ENCODE peak calls at places on chromosomes 2 and 18, in seven cellular contexts. One of them, this sample, is unnamed. For H3K4me1, the result is how much of the 10 kb centered on the place peaks cover.

GRCh38 chr18:29226201-29226600 is 1049.3 kb upstream of the CDH2 start:
- DNase-seq in heart right ventricle: no peak
- DNase-seq in ovary: no peak
- DNase-seq in uterus: no peak
- DNase-seq in adrenal gland: no peak
- DNase-seq in PC-9: peak
- DNase-seq in endothelial cell of umbilical vein: no peak
- DNase-seq in this sample: no peak

GRCh38 chr2:241215421-241215820 is 26.9 kb downstream of the ANO7 start:
- DNase-seq in heart right ventricle: no peak
- DNase-seq in ovary: no peak
- DNase-seq in uterus: no peak
- DNase-seq in adrenal gland: no peak
- DNase-seq in PC-9: no peak
- DNase-seq in endothelial cell of umbilical vein: no peak
- DNase-seq in this sample: no peak

GRCh38 chr2:216620806-216621205 is 12.4 kb upstream of the IGFBP2 start:
- DNase-seq in heart right ventricle: peak
- DNase-seq in ovary: peak
- DNase-seq in uterus: no peak
- DNase-seq in adrenal gland: no peak
- DNase-seq in PC-9: no peak
- DNase-seq in endothelial cell of umbilical vein: no peak
- DNase-seq in this sample: no peak

GRCh38 chr2:64400733-64401500 is 53.0 kb upstream of the LGALSL start:
- DNase-seq in heart right ventricle: no peak
- DNase-seq in ovary: no peak
- DNase-seq in uterus: no peak
- DNase-seq in adrenal gland: peak
- DNase-seq in PC-9: peak
- DNase-seq in endothelial cell of umbilical vein: no peak
- DNase-seq in this sample: peak

GRCh38 chr2:60514886-60515407 is 38.5 kb downstream of the BCL11A start:
- DNase-seq in heart right ventricle: no peak
- DNase-seq in ovary: no peak
- DNase-seq in uterus: no peak
- DNase-seq in adrenal gland: no peak
- DNase-seq in PC-9: no peak
- DNase-seq in endothelial cell of umbilical vein: no peak
- DNase-seq in this sample: no peak

GRCh38 chr18:60198063-60198462 is 174.5 kb downstream of the MC4R start:
- DNase-seq in heart right ventricle: peak
- DNase-seq in ovary: no peak
- DNase-seq in uterus: no peak
- DNase-seq in adrenal gland: peak
- DNase-seq in PC-9: no peak
- DNase-seq in endothelial cell of umbilical vein: no peak
- DNase-seq in this sample: no peak

GRCh38 chr2:66689456-66690051 is 254.6 kb downstream of the MEIS1 start:
- DNase-seq in heart right ventricle: no peak
- DNase-seq in ovary: no peak
- DNase-seq in uterus: no peak
- DNase-seq in adrenal gland: no peak
- DNase-seq in PC-9: no peak
- DNase-seq in endothelial cell of umbilical vein: no peak
- DNase-seq in this sample: no peak

GRCh38 chr2:169561364-169561763 is 12.3 kb downstream of the FASTKD1 start:
- DNase-seq in heart right ventricle: no peak
- DNase-seq in ovary: no peak
- DNase-seq in uterus: no peak
- DNase-seq in adrenal gland: no peak
- DNase-seq in PC-9: no peak
- DNase-seq in endothelial cell of umbilical vein: no peak
- DNase-seq in this sample: no peak

DNA sequence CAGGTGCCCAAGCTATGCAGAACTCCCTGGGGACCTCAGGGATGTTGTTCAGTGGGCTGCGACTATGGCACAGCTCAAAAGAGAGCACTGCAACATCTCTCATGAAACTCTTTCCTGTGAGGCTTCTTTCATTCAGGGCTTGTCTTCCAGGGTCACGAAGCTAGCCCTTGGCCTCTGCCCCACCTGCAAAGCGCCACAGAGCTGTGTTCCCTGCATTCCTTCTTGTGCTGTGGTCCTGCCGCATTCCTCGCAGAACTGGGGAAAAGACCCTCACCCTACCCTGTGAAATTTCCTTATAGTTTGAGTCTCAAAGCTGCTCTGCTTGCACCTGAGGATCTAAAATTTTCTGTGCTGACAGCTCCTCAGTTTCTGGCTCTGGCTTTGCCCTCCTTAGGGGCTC is 26.3 kb upstream of the ITGB6 start:
- DNase-seq in heart right ventricle: no peak
- DNase-seq in ovary: no peak
- DNase-seq in uterus: no peak
- DNase-seq in adrenal gland: no peak
- DNase-seq in PC-9: no peak
- DNase-seq in endothelial cell of umbilical vein: no peak
- DNase-seq in this sample: no peak
- H3K4me1 ChIP-seq in heart right ventricle: under half
- H3K4me1 ChIP-seq in ovary: under half
- H3K4me1 ChIP-seq in uterus: under half
- H3K4me1 ChIP-seq in adrenal gland: under half
- H3K4me1 ChIP-seq in PC-9: half or more
- H3K4me1 ChIP-seq in endothelial cell of umbilical vein: half or more
- H3K4me1 ChIP-seq in this sample: half or more

GRCh38 chr2:160286541-160286940 is 86.5 kb upstream of the ITGB6 start:
- DNase-seq in heart right ventricle: no peak
- DNase-seq in ovary: no peak
- DNase-seq in uterus: no peak
- DNase-seq in adrenal gland: no peak
- DNase-seq in PC-9: no peak
- DNase-seq in endothelial cell of umbilical vein: no peak
- DNase-seq in this sample: no peak
- H3K4me1 ChIP-seq in heart right ventricle: under half
- H3K4me1 ChIP-seq in ovary: under half
- H3K4me1 ChIP-seq in uterus: under half
- H3K4me1 ChIP-seq in adrenal gland: under half
- H3K4me1 ChIP-seq in PC-9: under half
- H3K4me1 ChIP-seq in endothelial cell of umbilical vein: under half
- H3K4me1 ChIP-seq in this sample: under half

GRCh38 chr18:61892683-61893303 is at the start of gene RNF152:
- DNase-seq in heart right ventricle: peak
- DNase-seq in ovary: peak
- DNase-seq in uterus: peak
- DNase-seq in adrenal gland: peak
- DNase-seq in PC-9: no peak
- DNase-seq in endothelial cell of umbilical vein: peak
- DNase-seq in this sample: no peak
- H3K4me1 ChIP-seq in heart right ventricle: under half
- H3K4me1 ChIP-seq in ovary: under half
- H3K4me1 ChIP-seq in uterus: under half
- H3K4me1 ChIP-seq in adrenal gland: under half
- H3K4me1 ChIP-seq in PC-9: under half
- H3K4me1 ChIP-seq in endothelial cell of umbilical vein: under half
- H3K4me1 ChIP-seq in this sample: under half

DNA sequence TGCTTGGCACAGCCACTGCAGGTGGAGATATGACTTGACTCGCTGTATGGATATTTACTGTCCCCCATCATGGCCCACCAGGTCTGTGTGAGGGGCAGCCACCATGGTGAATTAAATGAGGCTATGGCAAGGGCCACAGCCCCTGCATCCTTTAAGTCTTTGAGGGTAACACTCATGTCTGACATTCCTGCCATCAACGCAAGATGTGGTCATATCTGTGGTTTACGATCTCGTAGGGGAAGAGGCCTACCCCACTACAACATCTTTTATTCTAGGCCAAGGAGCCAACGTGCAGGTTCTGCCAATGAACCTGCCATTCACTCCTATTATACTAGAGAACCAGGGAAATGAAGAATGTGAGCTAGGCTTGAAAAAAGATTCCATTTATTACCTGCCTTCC is 381.6 kb upstream of the ID2 start:
- DNase-seq in heart right ventricle: no peak
- DNase-seq in ovary: no peak
- DNase-seq in uterus: no peak
- DNase-seq in adrenal gland: no peak
- DNase-seq in PC-9: no peak
- DNase-seq in endothelial cell of umbilical vein: no peak
- DNase-seq in this sample: no peak
- H3K4me1 ChIP-seq in heart right ventricle: under half
- H3K4me1 ChIP-seq in ovary: under half
- H3K4me1 ChIP-seq in uterus: under half
- H3K4me1 ChIP-seq in adrenal gland: under half
- H3K4me1 ChIP-seq in PC-9: under half
- H3K4me1 ChIP-seq in endothelial cell of umbilical vein: under half
- H3K4me1 ChIP-seq in this sample: under half

GRCh38 chr2:12035029-12035720 is 288.7 kb downstream of the LPIN1 start:
- DNase-seq in heart right ventricle: no peak
- DNase-seq in ovary: no peak
- DNase-seq in uterus: no peak
- DNase-seq in adrenal gland: no peak
- DNase-seq in PC-9: no peak
- DNase-seq in endothelial cell of umbilical vein: no peak
- DNase-seq in this sample: no peak
- H3K4me1 ChIP-seq in heart right ventricle: under half
- H3K4me1 ChIP-seq in ovary: under half
- H3K4me1 ChIP-seq in uterus: under half
- H3K4me1 ChIP-seq in adrenal gland: under half
- H3K4me1 ChIP-seq in PC-9: under half
- H3K4me1 ChIP-seq in endothelial cell of umbilical vein: under half
- H3K4me1 ChIP-seq in this sample: under half

GRCh38 chr2:125364181-125364806 is 1291.7 kb upstream of the GYPC start:
- DNase-seq in heart right ventricle: no peak
- DNase-seq in ovary: no peak
- DNase-seq in uterus: no peak
- DNase-seq in adrenal gland: no peak
- DNase-seq in PC-9: no peak
- DNase-seq in endothelial cell of umbilical vein: no peak
- DNase-seq in this sample: no peak
- H3K4me1 ChIP-seq in heart right ventricle: under half
- H3K4me1 ChIP-seq in ovary: under half
- H3K4me1 ChIP-seq in uterus: under half
- H3K4me1 ChIP-seq in adrenal gland: under half
- H3K4me1 ChIP-seq in PC-9: under half
- H3K4me1 ChIP-seq in endothelial cell of umbilical vein: under half
- H3K4me1 ChIP-seq in this sample: under half

DNA sequence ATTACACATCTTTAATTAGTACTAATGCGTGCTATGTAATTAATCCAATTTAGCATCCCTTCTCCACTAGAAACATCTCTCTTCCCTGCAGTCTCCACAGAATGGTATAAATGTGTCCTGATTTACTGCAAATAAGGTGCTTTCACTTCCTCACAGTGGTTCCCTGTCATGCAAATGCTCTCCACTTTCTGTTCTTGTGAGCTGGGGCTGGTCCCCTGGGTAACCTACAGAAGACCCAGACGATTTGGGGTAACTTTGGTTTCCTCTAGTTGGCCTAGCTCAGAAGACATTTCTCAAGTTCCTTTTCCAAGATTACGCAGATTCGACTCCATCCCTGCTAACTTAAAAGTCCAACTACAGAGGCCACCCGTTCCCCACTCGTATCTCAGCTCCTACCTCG is 29.0 kb upstream of the NEDD4L start:
- DNase-seq in heart right ventricle: no peak
- DNase-seq in ovary: no peak
- DNase-seq in uterus: no peak
- DNase-seq in adrenal gland: no peak
- DNase-seq in PC-9: no peak
- DNase-seq in endothelial cell of umbilical vein: no peak
- DNase-seq in this sample: no peak
- H3K4me1 ChIP-seq in heart right ventricle: under half
- H3K4me1 ChIP-seq in ovary: under half
- H3K4me1 ChIP-seq in uterus: under half
- H3K4me1 ChIP-seq in adrenal gland: under half
- H3K4me1 ChIP-seq in PC-9: under half
- H3K4me1 ChIP-seq in endothelial cell of umbilical vein: under half
- H3K4me1 ChIP-seq in this sample: under half